ENCODE peak calls at places on chromosomes 6 and 20, in ten cellular contexts. S is Panc1, E is K562, Q is breast epithelium, X is transverse colon, D is HCT116, N is suprapubic skin, M is HL-60, C is GM12892, B is stomach. W is an unnamed sample.

GRCh38 chr6:33822575-33823395 is 19.0 kb upstream of the MLN start:
- DNase-seq in S (no peak), E (peak; percentile 92), Q (no peak), X (no peak), D (peak; percentile 66), N (no peak), M (no peak), C (no peak), B (no peak), W (no peak)

GRCh38 chr6:71262914-71263313 is 25.7 kb upstream of the OGFRL1 start:
- DNase-seq in S (no peak), E (no peak), Q (no peak), X (no peak), D (no peak), N (no peak), M (no peak), C (no peak), B (no peak), W (no peak)

GRCh38 chr6:106525111-106525884 is 104.0 kb downstream of the RTN4IP1 start:
- DNase-seq in S (no peak), E (no peak), Q (no peak), X (no peak), D (no peak), N (no peak), M (no peak), C (no peak), B (no peak), W (no peak)

GRCh38 chr6:82751718-82752117 is 313.9 kb downstream of the UBE3D start:
- DNase-seq in S (no peak), E (no peak), Q (no peak), X (no peak), D (no peak), N (no peak), M (no peak), C (no peak), B (no peak), W (no peak)

GRCh38 chr6:55260181-55260580 is 67.1 kb upstream of the GFRAL start:
- DNase-seq in S (no peak), E (no peak), Q (no peak), X (no peak), D (no peak), N (no peak), M (no peak), C (no peak), B (no peak), W (no peak)

GRCh38 chr20:32040142-32040953 is 11.7 kb upstream of the HCK start:
- DNase-seq in S (no peak), E (no peak), Q (no peak), X (peak; percentile 30), D (no peak), N (no peak), M (peak; percentile 95), C (peak; percentile 53), B (no peak), W (peak; percentile 53)

GRCh38 chr6:27753668-27754407 is 158.4 kb downstream of the OR2B2 start:
- DNase-seq in S (peak; percentile 66), E (peak; percentile 84), Q (peak; percentile 34), X (peak; percentile 79), D (peak; percentile 90), N (no peak), M (peak; percentile 93), C (peak; percentile 47), B (peak; percentile 37), W (peak; percentile 26)

GRCh38 chr6:104789770-104790190 is 69.9 kb downstream of the HACE1 start:
- DNase-seq in S (peak; percentile 22), E (no peak), Q (no peak), X (no peak), D (peak; percentile 50), N (no peak), M (no peak), C (no peak), B (no peak), W (no peak)

GRCh38 chr6:25147191-25147590 is 132.0 kb upstream of the CARMIL1 start:
- DNase-seq in S (no peak), E (no peak), Q (no peak), X (no peak), D (no peak), N (no peak), M (no peak), C (no peak), B (no peak), W (no peak)

GRCh38 chr20:40331699-40332098 is 357.3 kb downstream of the MAFB start:
- DNase-seq in S (no peak), E (no peak), Q (no peak), X (peak; percentile 19), D (no peak), N (no peak), M (no peak), C (no peak), B (no peak), W (peak; percentile 29)

GRCh38 chr6:160391419-160392116 is 43.4 kb downstream of the SLC22A3 start:
- DNase-seq in S (no peak), E (no peak), Q (no peak), X (peak; percentile 33), D (peak; percentile 82), N (no peak), M (no peak), C (no peak), B (no peak), W (no peak)
- TF ChIP-seq POLR2AphosphoS5 in S (no peak), E (no peak), Q (no peak), X (peak; percentile 62), D (no peak), N (no peak), M (no peak), C (no peak), B (no peak), W (peak; percentile 5)

GRCh38 chr6:166330612-166331011 is 11.7 kb downstream of the SFT2D1 start:
- DNase-seq in S (no peak), E (peak; percentile 93), Q (no peak), X (peak; percentile 30), D (no peak), N (no peak), M (no peak), C (no peak), B (peak; percentile 69), W (no peak)
- TF ChIP-seq POLR2AphosphoS5 in S (no peak), E (peak; percentile 26), Q (no peak), X (no peak), D (no peak), N (no peak), M (no peak), C (peak; percentile 37), B (no peak), W (no peak)

GRCh38 chr20:47224300-47224791 is 132.2 kb downstream of the ZMYND8 start:
- DNase-seq in S (no peak), E (no peak), Q (no peak), X (no peak), D (no peak), N (no peak), M (no peak), C (no peak), B (no peak), W (no peak)
- TF ChIP-seq POLR2AphosphoS5 in S (no peak), E (no peak), Q (no peak), X (no peak), D (no peak), N (no peak), M (no peak), C (no peak), B (no peak), W (no peak)

DNA sequence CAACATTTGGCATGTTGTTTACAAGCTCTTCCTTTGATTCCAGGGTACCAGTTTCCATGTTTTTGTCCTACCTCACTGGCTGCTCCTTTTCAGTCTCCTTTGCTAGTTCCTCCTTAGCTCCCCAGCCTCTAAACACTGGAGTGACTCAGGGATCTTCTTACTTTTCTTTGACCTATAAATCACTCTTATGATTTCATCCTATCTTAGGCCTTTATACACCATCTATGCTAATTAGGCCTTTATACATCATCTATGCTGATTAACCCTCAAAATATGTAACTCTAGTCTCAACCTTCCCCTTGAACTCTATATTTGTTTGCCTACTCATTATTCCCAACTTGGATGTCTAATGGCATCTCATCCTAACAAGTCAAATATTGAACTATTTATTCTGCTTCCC is 9.5 kb downstream of the TMEM30A start:
- DNase-seq in S (no peak), E (no peak), Q (no peak), X (no peak), D (no peak), N (no peak), M (no peak), C (no peak), B (no peak), W (no peak)
- TF ChIP-seq POLR2AphosphoS5 in S (no peak), E (no peak), Q (no peak), X (no peak), D (no peak), N (no peak), M (no peak), C (no peak), B (no peak), W (no peak)

W was measured in prostate gland.